ENCODE peak calls at places on chromosomes 7 and 10, in eight cellular contexts. One of them, this sample, is unnamed.

GRCh38 chr10:11907914-11908313 is 84.8 kb downstream of the PROSER2 start:
- DNase-seq in fibroblast of pulmonary artery: no peak
- DNase-seq in Calu3: no peak
- DNase-seq in NCI-H2029: no peak
- DNase-seq in epithelial cell of prostate: no peak
- DNase-seq in anterior cingulate cortex: no peak
- DNase-seq in mesothelial cell of epicardium: no peak
- DNase-seq in HTR-8/SVneo: no peak
- DNase-seq in this sample: no peak

GRCh38 chr10:35216303-35216905 is 89.8 kb downstream of the CREM start:
- DNase-seq in fibroblast of pulmonary artery: peak; percentile 53
- DNase-seq in Calu3: no peak
- DNase-seq in NCI-H2029: peak; percentile 42
- DNase-seq in epithelial cell of prostate: no peak
- DNase-seq in anterior cingulate cortex: no peak
- DNase-seq in mesothelial cell of epicardium: no peak
- DNase-seq in HTR-8/SVneo: no peak
- DNase-seq in this sample: no peak

GRCh38 chr10:61464461-61465215 is 11.5 kb upstream of the TMEM26 start:
- DNase-seq in fibroblast of pulmonary artery: peak; percentile 77
- DNase-seq in Calu3: no peak
- DNase-seq in NCI-H2029: no peak
- DNase-seq in epithelial cell of prostate: peak; percentile 41
- DNase-seq in anterior cingulate cortex: no peak
- DNase-seq in mesothelial cell of epicardium: no peak
- DNase-seq in HTR-8/SVneo: no peak
- DNase-seq in this sample: no peak

GRCh38 chr7:155962191-155962967 is 150.1 kb upstream of the SHH start:
- DNase-seq in fibroblast of pulmonary artery: peak; percentile 45
- DNase-seq in Calu3: peak; percentile 70
- DNase-seq in NCI-H2029: no peak
- DNase-seq in epithelial cell of prostate: peak; percentile 86
- DNase-seq in anterior cingulate cortex: no peak
- DNase-seq in mesothelial cell of epicardium: no peak
- DNase-seq in HTR-8/SVneo: peak; percentile 19
- DNase-seq in this sample: no peak

GRCh38 chr10:13859979-13860619 is 273.3 kb downstream of the PRPF18 start:
- DNase-seq in fibroblast of pulmonary artery: peak; percentile 57
- DNase-seq in Calu3: no peak
- DNase-seq in NCI-H2029: no peak
- DNase-seq in epithelial cell of prostate: no peak
- DNase-seq in anterior cingulate cortex: no peak
- DNase-seq in mesothelial cell of epicardium: no peak
- DNase-seq in HTR-8/SVneo: no peak
- DNase-seq in this sample: no peak

GRCh38 chr10:95480901-95481491 is 80.2 kb downstream of the SORBS1 start:
- DNase-seq in fibroblast of pulmonary artery: no peak
- DNase-seq in Calu3: no peak
- DNase-seq in NCI-H2029: no peak
- DNase-seq in epithelial cell of prostate: no peak
- DNase-seq in anterior cingulate cortex: no peak
- DNase-seq in mesothelial cell of epicardium: no peak
- DNase-seq in HTR-8/SVneo: no peak
- DNase-seq in this sample: no peak

GRCh38 chr7:81846398-81846797 is 76.6 kb upstream of the HGF start:
- DNase-seq in fibroblast of pulmonary artery: peak; percentile 76
- DNase-seq in Calu3: no peak
- DNase-seq in NCI-H2029: no peak
- DNase-seq in epithelial cell of prostate: peak; percentile 20
- DNase-seq in anterior cingulate cortex: no peak
- DNase-seq in mesothelial cell of epicardium: no peak
- DNase-seq in HTR-8/SVneo: no peak
- DNase-seq in this sample: no peak

GRCh38 chr10:69213601-69214311 is 6.4 kb upstream of the HKDC1 start:
- DNase-seq in fibroblast of pulmonary artery: no peak
- DNase-seq in Calu3: no peak
- DNase-seq in NCI-H2029: no peak
- DNase-seq in epithelial cell of prostate: no peak
- DNase-seq in anterior cingulate cortex: no peak
- DNase-seq in mesothelial cell of epicardium: no peak
- DNase-seq in HTR-8/SVneo: no peak
- DNase-seq in this sample: no peak

GRCh38 chr7:139682136-139683013 is 95.4 kb downstream of the HIPK2 start:
- DNase-seq in fibroblast of pulmonary artery: peak; percentile 54
- DNase-seq in Calu3: no peak
- DNase-seq in NCI-H2029: no peak
- DNase-seq in epithelial cell of prostate: peak; percentile 80
- DNase-seq in anterior cingulate cortex: no peak
- DNase-seq in mesothelial cell of epicardium: no peak
- DNase-seq in HTR-8/SVneo: peak; percentile 57
- DNase-seq in this sample: no peak

GRCh38 chr10:62459072-62459471 is 84.9 kb downstream of the ZNF365 start:
- DNase-seq in fibroblast of pulmonary artery: peak; percentile 86
- DNase-seq in Calu3: no peak
- DNase-seq in NCI-H2029: no peak
- DNase-seq in epithelial cell of prostate: no peak
- DNase-seq in anterior cingulate cortex: no peak
- DNase-seq in mesothelial cell of epicardium: no peak
- DNase-seq in HTR-8/SVneo: no peak
- DNase-seq in this sample: no peak

GRCh38 chr10:75431180-75432111 is at the start of gene LRMDA:
- DNase-seq in fibroblast of pulmonary artery: peak; percentile 39
- DNase-seq in Calu3: peak; percentile 59
- DNase-seq in NCI-H2029: no peak
- DNase-seq in epithelial cell of prostate: no peak
- DNase-seq in anterior cingulate cortex: no peak
- DNase-seq in mesothelial cell of epicardium: no peak
- DNase-seq in HTR-8/SVneo: no peak
- DNase-seq in this sample: peak; percentile 46

GRCh38 chr7:128236924-128237586 is 4.0 kb upstream of the LEP start:
- DNase-seq in fibroblast of pulmonary artery: peak; percentile 68
- DNase-seq in Calu3: peak; percentile 44
- DNase-seq in NCI-H2029: peak; percentile 11
- DNase-seq in epithelial cell of prostate: peak; percentile 98
- DNase-seq in anterior cingulate cortex: no peak
- DNase-seq in mesothelial cell of epicardium: no peak
- DNase-seq in HTR-8/SVneo: no peak
- DNase-seq in this sample: no peak

GRCh38 chr7:26233902-26234511 is 32.5 kb downstream of the CBX3 start:
- DNase-seq in fibroblast of pulmonary artery: no peak
- DNase-seq in Calu3: no peak
- DNase-seq in NCI-H2029: no peak
- DNase-seq in epithelial cell of prostate: no peak
- DNase-seq in anterior cingulate cortex: no peak
- DNase-seq in mesothelial cell of epicardium: no peak
- DNase-seq in HTR-8/SVneo: no peak
- DNase-seq in this sample: no peak

GRCh38 chr7:121298831-121299239 is 30.0 kb upstream of the WNT16 start:
- DNase-seq in fibroblast of pulmonary artery: no peak
- DNase-seq in Calu3: no peak
- DNase-seq in NCI-H2029: no peak
- DNase-seq in epithelial cell of prostate: no peak
- DNase-seq in anterior cingulate cortex: no peak
- DNase-seq in mesothelial cell of epicardium: no peak
- DNase-seq in HTR-8/SVneo: no peak
- DNase-seq in this sample: no peak

GRCh38 chr10:93476756-93477155 is 5.4 kb downstream of the MYOF start:
- DNase-seq in fibroblast of pulmonary artery: no peak
- DNase-seq in Calu3: no peak
- DNase-seq in NCI-H2029: no peak
- DNase-seq in epithelial cell of prostate: no peak
- DNase-seq in anterior cingulate cortex: no peak
- DNase-seq in mesothelial cell of epicardium: no peak
- DNase-seq in HTR-8/SVneo: no peak
- DNase-seq in this sample: no peak

GRCh38 chr10:21830037-21830436 is 173.5 kb downstream of the DNAJC1 start:
- DNase-seq in fibroblast of pulmonary artery: no peak
- DNase-seq in Calu3: no peak
- DNase-seq in NCI-H2029: no peak
- DNase-seq in epithelial cell of prostate: no peak
- DNase-seq in anterior cingulate cortex: no peak
- DNase-seq in mesothelial cell of epicardium: no peak
- DNase-seq in HTR-8/SVneo: no peak
- DNase-seq in this sample: no peak

GRCh38 chr10:51808187-51808586 is 108.8 kb upstream of the CSTF2T start:
- DNase-seq in fibroblast of pulmonary artery: no peak
- DNase-seq in Calu3: no peak
- DNase-seq in NCI-H2029: no peak
- DNase-seq in epithelial cell of prostate: no peak
- DNase-seq in anterior cingulate cortex: no peak
- DNase-seq in mesothelial cell of epicardium: no peak
- DNase-seq in HTR-8/SVneo: no peak
- DNase-seq in this sample: no peak

GRCh38 chr10:49408437-49409306 is 12.8 kb upstream of the DRGX start:
- DNase-seq in fibroblast of pulmonary artery: peak; percentile 11
- DNase-seq in Calu3: no peak
- DNase-seq in NCI-H2029: no peak
- DNase-seq in epithelial cell of prostate: no peak
- DNase-seq in anterior cingulate cortex: no peak
- DNase-seq in mesothelial cell of epicardium: no peak
- DNase-seq in HTR-8/SVneo: no peak
- DNase-seq in this sample: no peak

GRCh38 chr10:3365630-3366029 is 193.0 kb upstream of the PITRM1 start:
- DNase-seq in fibroblast of pulmonary artery: no peak
- DNase-seq in Calu3: peak; percentile 28
- DNase-seq in NCI-H2029: peak; percentile 80
- DNase-seq in epithelial cell of prostate: peak; percentile 22
- DNase-seq in anterior cingulate cortex: no peak
- DNase-seq in mesothelial cell of epicardium: no peak
- DNase-seq in HTR-8/SVneo: no peak
- DNase-seq in this sample: peak; percentile 53

GRCh38 chr7:104956753-104957450 is 57.1 kb upstream of the KMT2E start:
- DNase-seq in fibroblast of pulmonary artery: peak; percentile 67
- DNase-seq in Calu3: no peak
- DNase-seq in NCI-H2029: no peak
- DNase-seq in epithelial cell of prostate: peak; percentile 73
- DNase-seq in anterior cingulate cortex: no peak
- DNase-seq in mesothelial cell of epicardium: no peak
- DNase-seq in HTR-8/SVneo: no peak
- DNase-seq in this sample: no peak

GRCh38 chr10:60032723-60033122 is 126.4 kb upstream of the CCDC6 start:
- DNase-seq in fibroblast of pulmonary artery: peak; percentile 66
- DNase-seq in Calu3: peak; percentile 78
- DNase-seq in NCI-H2029: peak; percentile 41
- DNase-seq in epithelial cell of prostate: no peak
- DNase-seq in anterior cingulate cortex: no peak
- DNase-seq in mesothelial cell of epicardium: no peak
- DNase-seq in HTR-8/SVneo: peak; percentile 41
- DNase-seq in this sample: peak; percentile 16

GRCh38 chr7:105738133-105738532 is 138.3 kb downstream of the ATXN7L1 start:
- DNase-seq in fibroblast of pulmonary artery: no peak
- DNase-seq in Calu3: no peak
- DNase-seq in NCI-H2029: no peak
- DNase-seq in epithelial cell of prostate: no peak
- DNase-seq in anterior cingulate cortex: no peak
- DNase-seq in mesothelial cell of epicardium: no peak
- DNase-seq in HTR-8/SVneo: no peak
- DNase-seq in this sample: no peak

GRCh38 chr7:92485267-92485892 is 7.6 kb upstream of the ERVW-1 start:
- DNase-seq in fibroblast of pulmonary artery: no peak
- DNase-seq in Calu3: no peak
- DNase-seq in NCI-H2029: no peak
- DNase-seq in epithelial cell of prostate: no peak
- DNase-seq in anterior cingulate cortex: no peak
- DNase-seq in mesothelial cell of epicardium: no peak
- DNase-seq in HTR-8/SVneo: no peak
- DNase-seq in this sample: no peak

GRCh38 chr10:95756061-95756751 is at the start of gene ENTPD1:
- DNase-seq in fibroblast of pulmonary artery: peak; percentile 67
- DNase-seq in Calu3: no peak
- DNase-seq in NCI-H2029: no peak
- DNase-seq in epithelial cell of prostate: no peak
- DNase-seq in anterior cingulate cortex: no peak
- DNase-seq in mesothelial cell of epicardium: no peak
- DNase-seq in HTR-8/SVneo: no peak
- DNase-seq in this sample: no peak

GRCh38 chr7:138625849-138626230 is 75.3 kb downstream of the SVOPL start:
- DNase-seq in fibroblast of pulmonary artery: no peak
- DNase-seq in Calu3: no peak
- DNase-seq in NCI-H2029: peak; percentile 84
- DNase-seq in epithelial cell of prostate: no peak
- DNase-seq in anterior cingulate cortex: no peak
- DNase-seq in mesothelial cell of epicardium: no peak
- DNase-seq in HTR-8/SVneo: no peak
- DNase-seq in this sample: no peak

GRCh38 chr7:86914468-86915054 is 144.9 kb downstream of the ELAPOR2 start:
- DNase-seq in fibroblast of pulmonary artery: peak; percentile 42
- DNase-seq in Calu3: peak; percentile 2
- DNase-seq in NCI-H2029: no peak
- DNase-seq in epithelial cell of prostate: no peak
- DNase-seq in anterior cingulate cortex: no peak
- DNase-seq in mesothelial cell of epicardium: no peak
- DNase-seq in HTR-8/SVneo: no peak
- DNase-seq in this sample: no peak

GRCh38 chr10:66167816-66168215 is 758.0 kb upstream of the LRRTM3 start:
- DNase-seq in fibroblast of pulmonary artery: no peak
- DNase-seq in Calu3: no peak
- DNase-seq in NCI-H2029: no peak
- DNase-seq in epithelial cell of prostate: no peak
- DNase-seq in anterior cingulate cortex: no peak
- DNase-seq in mesothelial cell of epicardium: no peak
- DNase-seq in HTR-8/SVneo: peak; percentile 26
- DNase-seq in this sample: no peak

GRCh38 chr7:157336383-157337315 is at the start of gene DNAJB6:
- DNase-seq in fibroblast of pulmonary artery: peak; percentile 94
- DNase-seq in Calu3: peak; percentile 94
- DNase-seq in NCI-H2029: peak; percentile 82
- DNase-seq in epithelial cell of prostate: no peak
- DNase-seq in anterior cingulate cortex: peak; percentile 80
- DNase-seq in mesothelial cell of epicardium: peak; percentile 92
- DNase-seq in HTR-8/SVneo: peak; percentile 81
- DNase-seq in this sample: peak; percentile 93

GRCh38 chr7:30929686-30930085 is 18.0 kb downstream of the AQP1 start:
- DNase-seq in fibroblast of pulmonary artery: no peak
- DNase-seq in Calu3: no peak
- DNase-seq in NCI-H2029: no peak
- DNase-seq in epithelial cell of prostate: no peak
- DNase-seq in anterior cingulate cortex: no peak
- DNase-seq in mesothelial cell of epicardium: no peak
- DNase-seq in HTR-8/SVneo: no peak
- DNase-seq in this sample: no peak

GRCh38 chr7:106997487-106998271 is 46.8 kb upstream of the PRKAR2B start:
- DNase-seq in fibroblast of pulmonary artery: no peak
- DNase-seq in Calu3: no peak
- DNase-seq in NCI-H2029: no peak
- DNase-seq in epithelial cell of prostate: no peak
- DNase-seq in anterior cingulate cortex: no peak
- DNase-seq in mesothelial cell of epicardium: no peak
- DNase-seq in HTR-8/SVneo: no peak
- DNase-seq in this sample: no peak

This sample was measured in HuH-7.